ENCODE peak calls at places on chromosomes 12 and 14, in eight cellular contexts. F, Y, L, H, Z, Q, K and J are unnamed samples.
A peak's percentile ranks its signal among the peaks of the same experiment; 100 is the strongest.

GRCh38 chr12:96985515-96986362 is 78.7 kb downstream of the NEDD1 start:
- DNase-seq in F (no peak), Y (peak; percentile 69), L (peak; percentile 27), H (peak; percentile 35), Z (peak; percentile 43), Q (no peak), K (peak; percentile 6), J (peak; percentile 89)

GRCh38 chr14:61470261-61470953 is 149.0 kb downstream of the PRKCH start:
- DNase-seq in F (peak; percentile 41), Y (no peak), L (no peak), H (no peak), Z (no peak), Q (peak; percentile 48), K (no peak), J (peak; percentile 60)

GRCh38 chr12:92506460-92506859 is 196.3 kb upstream of the PLEKHG7 start:
- DNase-seq in F (no peak), Y (no peak), L (no peak), H (no peak), Z (no peak), Q (no peak), K (no peak), J (no peak)

GRCh38 chr12:105783983-105784947 is 354.5 kb downstream of the NUAK1 start:
- DNase-seq in F (no peak), Y (no peak), L (peak; percentile 67), H (no peak), Z (no peak), Q (no peak), K (no peak), J (no peak)

GRCh38 chr12:120228291-120229070 is 27.6 kb upstream of the RPLP0 start:
- DNase-seq in F (peak; percentile 91), Y (peak; percentile 86), L (peak; percentile 91), H (peak; percentile 90), Z (peak; percentile 88), Q (peak; percentile 87), K (no peak), J (peak; percentile 99)

GRCh38 chr12:20420557-20420956 is 52.2 kb downstream of the PDE3A start:
- DNase-seq in F (no peak), Y (no peak), L (no peak), H (no peak), Z (no peak), Q (no peak), K (no peak), J (no peak)

GRCh38 chr12:51076235-51076930 is 7.0 kb downstream of the CSRNP2 start:
- DNase-seq in F (no peak), Y (no peak), L (no peak), H (no peak), Z (no peak), Q (no peak), K (no peak), J (no peak)

GRCh38 chr12:123071401-123072304 is 79.2 kb downstream of the PITPNM2 start:
- DNase-seq in F (no peak), Y (no peak), L (no peak), H (no peak), Z (no peak), Q (peak; percentile 59), K (no peak), J (no peak)

GRCh38 chr12:104370989-104371870 is 67.7 kb downstream of the EID3 start:
- DNase-seq in F (no peak), Y (no peak), L (no peak), H (no peak), Z (no peak), Q (no peak), K (no peak), J (peak; percentile 81)

GRCh38 chr14:96754845-96755184 is 42.4 kb upstream of the VRK1 start:
- DNase-seq in F (no peak), Y (no peak), L (no peak), H (no peak), Z (no peak), Q (no peak), K (no peak), J (peak; percentile 95)

GRCh38 chr12:108744021-108744897 is 12.9 kb upstream of the CORO1C start:
- DNase-seq in F (no peak), Y (no peak), L (no peak), H (no peak), Z (no peak), Q (no peak), K (no peak), J (no peak)

GRCh38 chr12:105933671-105934665 is 204.8 kb downstream of the NUAK1 start:
- DNase-seq in F (peak; percentile 4), Y (no peak), L (no peak), H (no peak), Z (no peak), Q (no peak), K (no peak), J (no peak)

GRCh38 chr14:51119411-51120051 is 24.6 kb upstream of the TRIM9 start:
- DNase-seq in F (no peak), Y (no peak), L (no peak), H (no peak), Z (peak; percentile 21), Q (no peak), K (no peak), J (no peak)

GRCh38 chr14:21093018-21093417 is 5.4 kb downstream of the ZNF219 start:
- DNase-seq in F (no peak), Y (no peak), L (no peak), H (no peak), Z (no peak), Q (no peak), K (no peak), J (no peak)
- H3K36me3 ChIP-seq in F (peaks cover 44% of the 10 kb centered on the region), Y (peaks cover 5% of the 10 kb centered on the region), L (no peaks in the 10 kb centered on the region), H (peaks cover 42% of the 10 kb centered on the region), Z (peaks cover 42% of the 10 kb centered on the region), Q (peaks cover 43% of the 10 kb centered on the region), K (no peaks in the 10 kb centered on the region), J (peaks cover 49% of the 10 kb centered on the region)

GRCh38 chr12:113301811-113302210 is 33.1 kb downstream of the SLC8B1 start:
- DNase-seq in F (no peak), Y (peak; percentile 41), L (no peak), H (no peak), Z (no peak), Q (no peak), K (no peak), J (no peak)

GRCh38 chr12:113299619-113300237 is 35.2 kb downstream of the SLC8B1 start:
- DNase-seq in F (peak; percentile 69), Y (peak; percentile 89), L (no peak), H (peak; percentile 32), Z (peak; percentile 24), Q (peak; percentile 72), K (peak; percentile 79), J (peak; percentile 95)

GRCh38 chr12:113302925-113303640 is 31.8 kb downstream of the SLC8B1 start:
- DNase-seq in F (no peak), Y (no peak), L (peak; percentile 34), H (no peak), Z (no peak), Q (no peak), K (no peak), J (peak; percentile 77)

GRCh38 chr12:113305281-113305856 is 29.5 kb downstream of the SLC8B1 start:
- DNase-seq in F (no peak), Y (no peak), L (no peak), H (no peak), Z (no peak), Q (no peak), K (no peak), J (no peak)

DNA sequence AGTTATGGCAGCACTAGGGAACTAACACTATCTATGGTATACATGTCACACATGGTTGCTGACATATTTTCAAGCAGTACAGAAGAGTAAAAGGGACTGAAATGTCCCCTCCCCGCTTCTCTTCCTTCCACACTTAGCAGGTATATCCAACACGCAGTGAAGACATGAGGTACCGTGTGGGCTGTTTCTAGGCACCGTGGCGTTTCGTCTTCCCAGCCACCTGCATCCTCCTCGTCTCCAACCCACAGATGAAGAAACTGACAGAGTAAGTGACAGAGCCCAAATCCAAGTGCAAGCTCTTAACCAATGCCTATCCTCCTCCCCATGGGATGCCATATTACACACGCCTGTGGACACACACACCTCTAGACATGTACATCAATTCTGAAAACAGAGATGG is 32.4 kb downstream of the SLC8B1 start:
- DNase-seq in F (no peak), Y (no peak), L (no peak), H (no peak), Z (no peak), Q (no peak), K (no peak), J (no peak)
- H3K36me3 ChIP-seq in F (peaks cover 2% of the 10 kb centered on the region), Y (peaks cover 32% of the 10 kb centered on the region), L (peaks cover 92% of the 10 kb centered on the region), H (peaks cover 86% of the 10 kb centered on the region), Z (no peaks in the 10 kb centered on the region), Q (peaks cover 52% of the 10 kb centered on the region), K (peaks cover 3% of the 10 kb centered on the region), J (no peaks in the 10 kb centered on the region)

GRCh38 chr14:104757681-104758392 is 4.9 kb downstream of the SIVA1 start:
- DNase-seq in F (no peak), Y (no peak), L (no peak), H (no peak), Z (no peak), Q (no peak), K (no peak), J (no peak)
- H3K36me3 ChIP-seq in F (peaks cover 39% of the 10 kb centered on the region), Y (peaks cover 56% of the 10 kb centered on the region), L (peaks cover 81% of the 10 kb centered on the region), H (peaks cover 75% of the 10 kb centered on the region), Z (peaks cover 12% of the 10 kb centered on the region), Q (peaks cover 62% of the 10 kb centered on the region), K (peaks cover 22% of the 10 kb centered on the region), J (peaks cover 53% of the 10 kb centered on the region)

DNA sequence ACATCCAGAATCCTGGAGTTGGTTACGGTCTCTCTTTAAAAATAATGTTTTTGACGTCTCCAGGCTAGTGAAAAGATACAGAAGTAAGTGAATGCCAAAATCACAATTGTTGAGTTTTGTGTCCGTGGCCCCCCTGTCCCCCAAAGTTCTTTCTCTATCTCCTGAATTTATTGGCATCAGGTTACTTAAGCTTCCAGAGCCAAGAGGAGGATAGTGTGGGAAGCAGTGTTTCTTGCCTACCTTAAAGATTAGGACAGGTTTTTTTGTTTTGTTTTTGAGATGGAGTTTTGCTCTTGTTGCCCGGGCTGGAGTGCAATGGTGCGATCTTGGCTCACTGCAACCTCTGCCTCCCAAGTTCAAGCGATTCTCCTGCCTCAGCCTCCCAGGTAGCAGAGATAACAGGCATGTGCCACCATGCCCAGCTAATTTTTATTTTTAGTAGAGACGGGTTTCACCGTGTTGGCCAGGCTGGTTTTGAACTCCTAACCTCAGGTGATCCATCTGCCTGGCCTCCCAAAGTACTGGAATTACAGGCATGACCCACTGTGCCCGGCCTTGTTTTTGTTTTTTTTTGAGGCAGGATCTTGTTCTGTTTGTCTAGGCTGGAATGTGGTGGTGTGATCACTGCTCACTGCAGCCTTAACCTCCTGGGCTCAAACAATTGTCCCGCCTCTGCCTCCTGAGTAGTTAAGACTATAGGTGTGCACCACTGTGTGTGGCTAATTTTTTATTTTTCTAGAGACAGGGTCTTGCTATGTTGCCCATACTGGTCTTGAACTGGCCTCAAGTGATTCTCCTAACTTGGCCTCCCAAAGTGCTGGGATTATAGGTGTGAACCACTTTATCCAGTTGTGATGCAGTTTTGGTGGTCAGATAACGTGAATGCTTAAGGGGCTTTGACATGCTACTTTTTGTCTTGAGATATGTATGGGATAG is 5.4 kb downstream of the SRSF5 start:
- DNase-seq in F (no peak), Y (no peak), L (no peak), H (no peak), Z (no peak), Q (no peak), K (no peak), J (peak; percentile 55)
- H3K36me3 ChIP-seq in F (peaks cover 84% of the 10 kb centered on the region), Y (peaks cover 95% of the 10 kb centered on the region), L (peaks cover 97% of the 10 kb centered on the region), H (peaks cover 92% of the 10 kb centered on the region), Z (peaks cover 78% of the 10 kb centered on the region), Q (peaks cover 94% of the 10 kb centered on the region), K (peaks cover 73% of the 10 kb centered on the region), J (peaks cover 96% of the 10 kb centered on the region)

DNA sequence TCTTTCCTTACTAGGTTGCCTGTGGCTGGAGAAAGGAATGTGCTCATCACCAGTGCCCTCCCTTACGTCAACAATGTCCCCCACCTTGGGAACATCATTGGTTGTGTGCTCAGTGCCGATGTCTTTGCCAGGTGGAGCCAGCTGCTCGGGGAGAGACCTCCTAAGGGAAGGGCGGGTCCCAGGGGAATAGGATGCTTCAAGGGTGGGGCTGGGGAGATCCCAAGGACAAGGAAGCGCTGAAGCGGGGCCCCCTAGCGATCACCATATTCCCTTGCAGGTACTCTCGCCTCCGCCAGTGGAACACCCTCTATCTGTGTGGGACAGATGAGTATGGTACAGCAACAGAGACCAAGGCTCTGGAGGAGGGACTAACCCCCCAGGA is 10.3 kb downstream of the MARS1 start:
- DNase-seq in F (no peak), Y (no peak), L (no peak), H (no peak), Z (no peak), Q (no peak), K (no peak), J (peak; percentile 85)
- H3K36me3 ChIP-seq in F (peaks cover 47% of the 10 kb centered on the region), Y (peaks cover 69% of the 10 kb centered on the region), L (peaks cover 82% of the 10 kb centered on the region), H (peaks cover 87% of the 10 kb centered on the region), Z (peaks cover 24% of the 10 kb centered on the region), Q (peaks cover 72% of the 10 kb centered on the region), K (peaks cover 35% of the 10 kb centered on the region), J (peaks cover 74% of the 10 kb centered on the region)